ENCODE peak calls at places on chromosome 13, in five cellular contexts. A is IMR-90, R is mesendoderm, E is neuronal stem cell, C is H9. I is an unnamed sample.

GRCh38 chr13:95509521-95510315 is 42.8 kb upstream of the CLDN10 start:
- DNase-seq in R (peak; percentile 38), E (no peak), C (no peak), A (peak; percentile 10), I (peak; percentile 26)

GRCh38 chr13:59111711-59112110 is 1052.0 kb downstream of the DIAPH3 start:
- DNase-seq in R (no peak), E (no peak), A (peak; percentile 86), C (no peak), I (no peak)

GRCh38 chr13:79779761-79780160 is 298.8 kb downstream of the NDFIP2 start:
- DNase-seq in E (peak; percentile 24), R (peak; percentile 72), C (no peak), A (peak; percentile 51), I (peak; percentile 9)

GRCh38 chr13:90867336-90867683 is 480.2 kb upstream of the MIR17HG start:
- DNase-seq in R (peak; percentile 87), A (peak; percentile 27), C (peak; percentile 76), E (peak; percentile 64), I (peak; percentile 57)

GRCh38 chr13:42746846-42747245 is 34.5 kb upstream of the FAM216B start:
- DNase-seq in E (no peak), C (no peak), A (peak; percentile 58), R (no peak), I (no peak)

GRCh38 chr13:30376426-30377311 is 45.6 kb upstream of the UBE2L5 start:
- DNase-seq in C (no peak), R (no peak), E (no peak), A (no peak), I (no peak)

GRCh38 chr13:45823583-45823982 is 28.0 kb downstream of the SIAH3 start:
- DNase-seq in E (no peak), A (no peak), C (no peak), R (no peak), I (no peak)

GRCh38 chr13:95153647-95154405 is 147.4 kb downstream of the ABCC4 start:
- DNase-seq in E (no peak), R (no peak), C (no peak), A (peak; percentile 21), I (no peak)

GRCh38 chr13:44870456-44870929 is 118.8 kb downstream of the NUFIP1 start:
- DNase-seq in R (no peak), A (no peak), C (no peak), E (no peak), I (no peak)

GRCh38 chr13:106182404-106182803 is 353.1 kb downstream of the EFNB2 start:
- DNase-seq in R (peak; percentile 45), C (no peak), E (no peak), A (peak; percentile 92), I (no peak)

GRCh38 chr13:63954683-63955082 is 2539.0 kb upstream of the PCDH20 start:
- DNase-seq in E (no peak), C (no peak), A (no peak), R (peak; percentile 46), I (no peak)

GRCh38 chr13:73715114-73715909 is 418.9 kb downstream of the KLF12 start:
- DNase-seq in A (no peak), E (no peak), R (no peak), C (no peak), I (no peak)

DNA sequence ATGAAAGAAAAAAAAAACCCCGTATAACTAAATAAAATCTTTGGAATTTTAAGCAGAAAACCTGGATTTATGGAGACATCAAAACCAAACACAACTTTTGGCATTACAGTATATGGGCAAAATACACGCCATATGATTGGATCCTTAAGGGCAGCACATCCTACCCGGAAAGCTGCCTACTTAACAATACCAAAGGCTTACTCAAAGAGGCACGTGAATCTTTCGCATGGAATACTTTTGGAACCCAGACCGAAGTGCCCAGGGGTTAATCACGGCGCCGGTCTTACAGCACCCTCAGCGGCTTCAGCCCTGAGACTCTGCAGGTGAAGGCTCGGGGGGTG is 385 bp downstream of the CCDC169 start:
- DNase-seq in C (no peak), R (no peak), E (no peak), A (peak; percentile 25), I (peak; percentile 38)
- H3K18ac ChIP-seq in C (peak overlapping the region; percentile 87), R (no peak overlapping the region), E (peak overlapping the region; percentile 87), A (no peak overlapping the region), I (peak overlapping the region; percentile 88)

GRCh38 chr13:49307365-49307764 is 59.6 kb downstream of the CDADC1 start:
- DNase-seq in A (no peak), R (no peak), C (no peak), E (no peak), I (no peak)
- H3K9ac ChIP-seq in A (no peak overlapping the region), R (no peak overlapping the region), C (no peak overlapping the region), E (no peak overlapping the region), I (no peak overlapping the region)

DNA sequence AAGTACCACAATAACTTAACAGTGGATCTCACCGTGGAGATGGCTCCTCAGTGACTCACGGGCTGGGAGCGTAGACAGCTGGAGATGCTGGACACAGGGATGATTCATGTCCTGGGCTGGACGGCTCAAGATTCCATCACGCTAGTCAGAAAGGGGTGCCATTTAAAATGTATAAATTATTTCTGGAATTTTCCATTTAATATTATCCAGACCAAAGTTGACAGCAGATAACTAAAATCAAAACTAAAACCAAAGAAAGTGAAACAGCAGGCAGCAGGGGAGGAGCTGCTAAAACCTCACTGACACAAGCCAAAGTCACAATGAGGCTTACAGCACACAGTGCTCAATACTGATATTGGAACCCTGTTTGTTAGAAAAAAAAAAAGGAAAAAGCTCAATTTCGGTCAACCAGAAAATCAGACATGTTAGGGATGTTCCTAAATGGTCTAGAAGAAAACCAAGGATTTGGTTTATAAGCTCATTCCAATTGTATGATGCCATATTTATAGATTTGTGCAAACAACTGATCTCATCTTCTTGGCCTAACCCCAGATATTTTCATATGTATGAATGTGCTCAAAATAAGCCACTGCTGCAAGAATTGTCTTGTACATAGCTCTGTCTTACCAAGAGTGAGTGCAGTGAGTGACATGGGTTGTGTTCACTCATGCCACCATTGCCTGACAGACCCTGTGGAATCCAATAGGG is 111.8 kb downstream of the SACS start:
- DNase-seq in E (no peak), C (no peak), A (peak; percentile 94), R (no peak), I (peak; percentile 67)
- H3K27ac ChIP-seq in E (no peak overlapping the region), C (no peak overlapping the region), A (peak overlapping the region; percentile 97), R (no peak overlapping the region), I (peak overlapping the region; percentile 53)

GRCh38 chr13:113528101-113528797 is 37.7 kb upstream of the DCUN1D2 start:
- DNase-seq in E (no peak), R (no peak), C (no peak), A (no peak), I (no peak)

GRCh38 chr13:113528798-113529180 is 38.3 kb upstream of the DCUN1D2 start:
- DNase-seq in A (no peak), E (no peak), C (no peak), R (no peak), I (no peak)

GRCh38 chr13:113532156-113532806 is 41.8 kb upstream of the DCUN1D2 start:
- DNase-seq in A (peak; percentile 31), C (peak; percentile 21), R (peak; percentile 95), E (peak; percentile 63), I (peak; percentile 41)

GRCh38 chr13:113533441-113533840 is 42.9 kb upstream of the DCUN1D2 start:
- DNase-seq in C (no peak), A (peak; percentile 65), R (peak; percentile 42), E (no peak), I (peak; percentile 99)

GRCh38 chr13:113531041-113531873 is 40.7 kb upstream of the DCUN1D2 start:
- DNase-seq in R (no peak), C (peak; percentile 22), A (no peak), E (no peak), I (no peak)
- H3K18ac ChIP-seq in R (no peak overlapping the region), C (no peak overlapping the region), A (no peak overlapping the region), E (peak overlapping the region; percentile 77), I (peak overlapping the region; percentile 60)

GRCh38 chr13:21015284-21015683 is 46.1 kb downstream of the LATS2 start:
- DNase-seq in A (peak; percentile 66), E (no peak), C (no peak), R (no peak), I (no peak)
- H3K9ac ChIP-seq in A (peak overlapping the region; percentile 37), E (no peak overlapping the region), C (no peak overlapping the region), R (no peak overlapping the region), I (no peak overlapping the region)

GRCh38 chr13:47110833-47111240 is 214.0 kb upstream of the HTR2A start:
- DNase-seq in E (no peak), C (no peak), A (no peak), R (no peak), I (no peak)
- H3K27ac ChIP-seq in E (peak overlapping the region; percentile 13), C (no peak overlapping the region), A (no peak overlapping the region), R (no peak overlapping the region), I (peak overlapping the region; percentile 81)

GRCh38 chr13:25752957-25753540 is 298.8 kb downstream of the SHISA2 start:
- DNase-seq in R (no peak), A (peak; percentile 36), C (no peak), E (no peak), I (no peak)
- H3K18ac ChIP-seq in R (no peak overlapping the region), A (no peak overlapping the region), C (no peak overlapping the region), E (peak overlapping the region; percentile 11), I (no peak overlapping the region)

GRCh38 chr13:40911341-40911740 is 107.8 kb downstream of the ELF1 start:
- DNase-seq in A (no peak), C (no peak), R (no peak), E (no peak), I (no peak)
- H3K9ac ChIP-seq in A (no peak overlapping the region), C (no peak overlapping the region), R (no peak overlapping the region), E (no peak overlapping the region), I (no peak overlapping the region)

GRCh38 chr13:102597029-102598015 is 536 bp downstream of the TPP2 start:
- DNase-seq in A (peak; percentile 52), E (peak; percentile 9), C (no peak), R (peak; percentile 35), I (no peak)

GRCh38 chr13:102589291-102589822 is 7.4 kb upstream of the TPP2 start:
- DNase-seq in R (no peak), A (peak; percentile 16), E (no peak), C (no peak), I (no peak)

GRCh38 chr13:102596147-102597028 is at the start of gene TPP2:
- DNase-seq in C (peak; percentile 99), R (peak; percentile 99), A (peak; percentile 98), E (peak; percentile 96), I (peak; percentile 99)

GRCh38 chr13:102587916-102588315 is 8.9 kb upstream of the TPP2 start:
- DNase-seq in C (no peak), R (peak; percentile 55), E (no peak), A (no peak), I (no peak)

DNA sequence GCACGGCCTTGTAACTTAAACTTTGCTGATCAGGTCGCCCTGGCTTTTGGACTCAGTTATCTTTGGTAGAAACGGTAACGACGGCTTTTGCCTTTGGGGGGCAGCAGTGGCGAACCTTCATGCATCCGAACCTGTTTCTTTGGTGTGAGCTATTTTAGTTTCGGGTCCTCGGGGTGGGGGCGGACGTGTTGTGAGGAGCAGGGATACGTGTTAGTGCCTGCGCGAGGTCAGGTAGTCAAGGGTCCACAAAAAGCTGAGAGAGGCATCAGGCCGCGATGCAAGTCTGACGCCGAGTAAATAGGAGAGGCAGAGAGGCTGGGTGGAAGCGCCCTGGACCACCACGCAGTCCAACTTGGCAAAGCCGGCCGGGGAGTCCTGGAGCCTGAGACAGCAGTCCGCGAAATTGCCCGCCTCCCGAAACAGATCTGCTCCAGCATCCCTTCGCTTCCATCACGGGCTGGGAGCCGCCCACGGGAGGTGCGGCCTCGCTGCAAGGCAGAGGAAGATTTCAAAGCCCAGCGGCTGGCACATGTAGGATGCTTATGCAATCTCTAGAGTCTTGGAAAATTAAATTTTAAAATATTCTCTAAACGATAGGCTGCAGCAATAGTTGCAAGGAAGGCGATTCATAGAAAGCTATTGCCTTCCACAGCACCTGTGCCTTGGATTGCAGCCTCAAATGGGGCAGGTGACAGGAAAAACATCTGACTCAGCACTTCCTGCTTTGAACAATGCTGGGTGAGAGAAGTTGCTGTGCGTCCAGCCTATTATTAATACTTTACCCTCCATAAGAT is 4.6 kb upstream of the TPP2 start:
- DNase-seq in R (peak; percentile 91), A (peak; percentile 75), E (peak; percentile 74), C (peak; percentile 87), I (peak; percentile 53)
- H3K27ac ChIP-seq in R (no peak overlapping the region), A (peak overlapping the region; percentile 39), E (no peak overlapping the region), C (peak overlapping the region; percentile 36), I (no peak overlapping the region)

GRCh38 chr13:43786766-43787517 is at the start of gene ENOX1:
- DNase-seq in C (peak; percentile 65), E (peak; percentile 64), A (peak; percentile 74), R (peak; percentile 78), I (peak; percentile 58)
- H3K18ac ChIP-seq in C (no peak within 1 kb of the TSS), E (peak within 1 kb of the TSS; percentile 92), A (no peak within 1 kb of the TSS), R (no peak within 1 kb of the TSS), I (no peak within 1 kb of the TSS)

I was measured in trophoblast cell.